ENCODE peak calls at places on chromosomes 3 and 15, in nine cellular contexts. F is PC-9, H is fibroblast of lung, B is bronchial epithelial cell, G is cardiac muscle cell, K is adrenal gland, E is upper lobe of right lung, P is HL-60, A is neural progenitor cell. M is an unnamed sample.
A peak's percentile ranks its signal among the peaks of the same experiment; 100 is the strongest.

GRCh38 chr3:94069242-94069813 is 6.5 kb downstream of the NSUN3 start:
- DNase-seq in F (no peak), H (peak; percentile 57), B (peak; percentile 27), G (peak; percentile 10), K (no peak), E (no peak), P (no peak), A (no peak), M (no peak)

GRCh38 chr3:110343376-110343775 is 728.2 kb upstream of the NECTIN3 start:
- DNase-seq in F (peak; percentile 45), H (no peak), B (peak; percentile 62), G (peak; percentile 13), K (no peak), E (no peak), P (no peak), A (peak; percentile 3), M (no peak)

GRCh38 chr3:193794002-193794835 is 201.2 kb downstream of the OPA1 start:
- DNase-seq in F (no peak), H (peak; percentile 12), B (no peak), G (no peak), K (peak; percentile 65), E (no peak), P (no peak), A (no peak), M (no peak)

GRCh38 chr3:194711913-194712312 is 26.2 kb downstream of the FAM43A start:
- DNase-seq in F (peak; percentile 89), H (peak; percentile 53), B (peak; percentile 87), G (peak; percentile 82), K (no peak), E (no peak), P (no peak), A (no peak), M (no peak)

GRCh38 chr15:41487376-41487775 is 6.3 kb upstream of the ITPKA start:
- DNase-seq in F (no peak), H (no peak), B (no peak), G (no peak), K (no peak), E (no peak), P (no peak), A (no peak), M (no peak)

GRCh38 chr3:24088782-24089181 is 143.7 kb downstream of the NR1D2 start:
- DNase-seq in F (no peak), H (peak; percentile 60), B (peak; percentile 32), G (no peak), K (no peak), E (no peak), P (peak; percentile 10), A (no peak), M (no peak)

GRCh38 chr15:98567951-98568350 is 80.4 kb upstream of the IGF1R start:
- DNase-seq in F (peak; percentile 21), H (peak; percentile 28), B (no peak), G (no peak), K (no peak), E (no peak), P (no peak), A (no peak), M (no peak)

GRCh38 chr3:138465927-138466326 is 31.5 kb downstream of the ESYT3 start:
- DNase-seq in F (no peak), H (no peak), B (no peak), G (no peak), K (no peak), E (no peak), P (no peak), A (no peak), M (no peak)

GRCh38 chr3:27049792-27050191 is 319.4 kb downstream of the NEK10 start:
- DNase-seq in F (no peak), H (no peak), B (no peak), G (no peak), K (no peak), E (no peak), P (no peak), A (no peak), M (no peak)

GRCh38 chr15:69074011-69074842 is 59.7 kb downstream of the NOX5 start:
- DNase-seq in F (peak; percentile 76), H (peak; percentile 65), B (peak; percentile 50), G (peak; percentile 74), K (peak; percentile 73), E (peak; percentile 80), P (no peak), A (peak; percentile 79), M (peak; percentile 71)

GRCh38 chr15:91186892-91187644 is 87.0 kb downstream of the SV2B start:
- DNase-seq in F (no peak), H (peak; percentile 5), B (peak; percentile 44), G (peak; percentile 86), K (peak; percentile 22), E (no peak), P (no peak), A (peak; percentile 66), M (no peak)

GRCh38 chr3:40875581-40875980 is 323.7 kb upstream of the CTNNB1 start:
- DNase-seq in F (no peak), H (no peak), B (no peak), G (no peak), K (no peak), E (no peak), P (no peak), A (no peak), M (no peak)

GRCh38 chr3:121594850-121595249 is 1.7 kb downstream of the FBXO40 start:
- DNase-seq in F (no peak), H (no peak), B (no peak), G (no peak), K (no peak), E (no peak), P (no peak), A (no peak), M (no peak)

GRCh38 chr15:29880886-29881285 is 58.6 kb upstream of the TJP1 start:
- DNase-seq in F (no peak), H (no peak), B (no peak), G (no peak), K (no peak), E (no peak), P (no peak), A (no peak), M (no peak)

DNA sequence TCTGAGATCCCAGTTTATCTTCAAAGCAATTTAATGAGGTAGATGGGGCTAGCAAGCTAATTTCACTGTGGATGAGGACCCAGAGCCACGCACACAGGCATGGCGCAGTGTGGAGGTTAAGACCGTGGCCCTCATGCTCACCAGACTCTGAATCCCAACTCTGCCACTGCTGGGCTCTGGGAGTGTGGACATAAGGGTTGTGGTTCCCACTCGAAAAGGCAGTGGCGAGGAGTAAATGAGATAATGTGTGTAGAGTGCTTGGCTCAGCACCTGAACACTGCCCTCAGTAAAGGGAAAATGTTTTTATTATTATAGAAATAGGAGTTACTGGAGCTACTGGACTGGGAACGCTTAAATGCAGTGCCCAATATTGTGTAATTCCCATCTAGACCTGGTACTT is 243.5 kb upstream of the TPM1 start:
- DNase-seq in F (no peak), H (no peak), B (no peak), G (no peak), K (no peak), E (no peak), P (no peak), A (no peak), M (no peak)
- TF ChIP-seq CTCF in F (no peak), H (no peak), B (no peak), G (no peak), K (no peak), E (no peak), P (no peak), A (no peak), M (no peak)

GRCh38 chr15:62241135-62241770 is 76.2 kb upstream of the C2CD4B start:
- DNase-seq in F (peak; percentile 17), H (no peak), B (peak; percentile 3), G (peak; percentile 32), K (no peak), E (no peak), P (no peak), A (peak; percentile 60), M (peak; percentile 42)
- TF ChIP-seq CTCF in F (peak; percentile 41), H (peak; percentile 24), B (peak; percentile 37), G (peak; percentile 51), K (no peak), E (peak; percentile 20), P (no peak), A (peak; percentile 65), M (no peak)

GRCh38 chr15:67521770-67522568 is 1.0 kb downstream of the C15orf61 start:
- DNase-seq in F (no peak), H (peak; percentile 64), B (peak; percentile 29), G (no peak), K (no peak), E (no peak), P (no peak), A (no peak), M (no peak)

GRCh38 chr15:67524235-67524634 is 3.3 kb downstream of the C15orf61 start:
- DNase-seq in F (no peak), H (no peak), B (no peak), G (no peak), K (no peak), E (no peak), P (no peak), A (no peak), M (no peak)

GRCh38 chr15:67520276-67520975 is 505 bp upstream of the C15orf61 start:
- DNase-seq in F (no peak), H (peak; percentile 40), B (peak; percentile 38), G (no peak), K (no peak), E (no peak), P (no peak), A (no peak), M (no peak)

GRCh38 chr15:67523337-67523736 is 2.4 kb downstream of the C15orf61 start:
- DNase-seq in F (no peak), H (no peak), B (no peak), G (no peak), K (no peak), E (no peak), P (no peak), A (peak; percentile 56), M (no peak)

GRCh38 chr15:67520976-67521769 is at the start of gene C15orf61:
- DNase-seq in F (peak; percentile 95), H (peak; percentile 80), B (peak; percentile 77), G (peak; percentile 86), K (peak; percentile 84), E (peak; percentile 95), P (peak; percentile 74), A (peak; percentile 87), M (peak; percentile 91)
- TF ChIP-seq CTCF in F (no peak), H (peak; percentile 5), B (peak; percentile 2), G (no peak), K (no peak), E (no peak), P (no peak), A (no peak), M (no peak)

GRCh38 chr3:9247361-9248231 is 1.9 kb downstream of the SRGAP3 start:
- DNase-seq in F (no peak), H (no peak), B (peak; percentile 19), G (no peak), K (no peak), E (no peak), P (no peak), A (peak; percentile 32), M (peak; percentile 51)

GRCh38 chr3:9248232-9249191 is 934 bp downstream of the SRGAP3 start:
- DNase-seq in F (peak; percentile 7), H (no peak), B (peak; percentile 75), G (no peak), K (peak; percentile 28), E (no peak), P (no peak), A (peak; percentile 50), M (peak; percentile 32)

GRCh38 chr3:9250236-9250635 is 790 bp upstream of the SRGAP3 start:
- DNase-seq in F (no peak), H (no peak), B (no peak), G (no peak), K (no peak), E (no peak), P (no peak), A (peak; percentile 28), M (no peak)

GRCh38 chr3:9251055-9251786 is 1.8 kb upstream of the SRGAP3 start:
- DNase-seq in F (peak; percentile 46), H (no peak), B (peak; percentile 32), G (no peak), K (peak; percentile 59), E (no peak), P (no peak), A (no peak), M (no peak)

GRCh38 chr3:9249273-9250192 is at the start of gene SRGAP3:
- DNase-seq in F (peak; percentile 80), H (peak; percentile 84), B (peak; percentile 93), G (peak; percentile 91), K (peak; percentile 94), E (peak; percentile 88), P (peak; percentile 54), A (peak; percentile 95), M (peak; percentile 90)
- TF ChIP-seq CTCF in F (peak; percentile 27), H (peak; percentile 29), B (peak; percentile 35), G (peak; percentile 41), K (peak; percentile 22), E (peak; percentile 40), P (no peak), A (peak; percentile 30), M (no peak)